ENCODE peak calls at places on chromosomes 12 and 14, in nine cellular contexts. One of them, this sample, is unnamed.

GRCh38 chr14:55869397-55870049 is 248.7 kb upstream of the PELI2 start:
- DNase-seq in left cardiac atrium: no peak
- DNase-seq in bronchial epithelial cell: peak
- DNase-seq in NCI-H226: no peak
- DNase-seq in fibroblast of the conjunctiva: no peak
- DNase-seq in ELF-1: no peak
- DNase-seq in EL: no peak
- DNase-seq in GM10248: no peak
- DNase-seq in astrocyte of the spinal cord: no peak
- DNase-seq in this sample: peak

GRCh38 chr14:104681689-104682074 is 7.7 kb upstream of the INF2 start:
- DNase-seq in left cardiac atrium: peak
- DNase-seq in bronchial epithelial cell: peak
- DNase-seq in NCI-H226: peak
- DNase-seq in fibroblast of the conjunctiva: peak
- DNase-seq in ELF-1: peak
- DNase-seq in EL: peak
- DNase-seq in GM10248: no peak
- DNase-seq in astrocyte of the spinal cord: peak
- DNase-seq in this sample: peak

GRCh38 chr12:57093412-57094193 is 4.7 kb downstream of the NAB2 start:
- DNase-seq in left cardiac atrium: peak
- DNase-seq in bronchial epithelial cell: peak
- DNase-seq in NCI-H226: no peak
- DNase-seq in fibroblast of the conjunctiva: peak
- DNase-seq in ELF-1: peak
- DNase-seq in EL: peak
- DNase-seq in GM10248: peak
- DNase-seq in astrocyte of the spinal cord: peak
- DNase-seq in this sample: peak

GRCh38 chr14:101363261-101363555 is 198.1 kb upstream of the DIO3 start:
- DNase-seq in left cardiac atrium: no peak
- DNase-seq in bronchial epithelial cell: no peak
- DNase-seq in NCI-H226: no peak
- DNase-seq in fibroblast of the conjunctiva: no peak
- DNase-seq in ELF-1: no peak
- DNase-seq in EL: no peak
- DNase-seq in GM10248: no peak
- DNase-seq in astrocyte of the spinal cord: no peak
- DNase-seq in this sample: no peak

GRCh38 chr14:51581017-51581881 is 70.5 kb upstream of the FRMD6 start:
- DNase-seq in left cardiac atrium: no peak
- DNase-seq in bronchial epithelial cell: peak
- DNase-seq in NCI-H226: peak
- DNase-seq in fibroblast of the conjunctiva: no peak
- DNase-seq in ELF-1: no peak
- DNase-seq in EL: peak
- DNase-seq in GM10248: no peak
- DNase-seq in astrocyte of the spinal cord: peak
- DNase-seq in this sample: peak

GRCh38 chr12:109999983-110000505 is 814 bp downstream of the ANKRD13A start:
- DNase-seq in left cardiac atrium: no peak
- DNase-seq in bronchial epithelial cell: no peak
- DNase-seq in NCI-H226: no peak
- DNase-seq in fibroblast of the conjunctiva: no peak
- DNase-seq in ELF-1: peak
- DNase-seq in EL: peak
- DNase-seq in GM10248: no peak
- DNase-seq in astrocyte of the spinal cord: peak
- DNase-seq in this sample: peak

GRCh38 chr14:96261053-96261452 is 5.0 kb downstream of the BDKRB1 start:
- DNase-seq in left cardiac atrium: no peak
- DNase-seq in bronchial epithelial cell: no peak
- DNase-seq in NCI-H226: no peak
- DNase-seq in fibroblast of the conjunctiva: no peak
- DNase-seq in ELF-1: no peak
- DNase-seq in EL: no peak
- DNase-seq in GM10248: no peak
- DNase-seq in astrocyte of the spinal cord: no peak
- DNase-seq in this sample: no peak

GRCh38 chr14:56709201-56709600 is 101.1 kb downstream of the OTX2 start:
- DNase-seq in left cardiac atrium: no peak
- DNase-seq in bronchial epithelial cell: no peak
- DNase-seq in NCI-H226: no peak
- DNase-seq in fibroblast of the conjunctiva: no peak
- DNase-seq in ELF-1: no peak
- DNase-seq in EL: no peak
- DNase-seq in GM10248: no peak
- DNase-seq in astrocyte of the spinal cord: no peak
- DNase-seq in this sample: no peak

GRCh38 chr12:106893451-106893850 is 62.3 kb upstream of the TMEM263 start:
- DNase-seq in left cardiac atrium: no peak
- DNase-seq in bronchial epithelial cell: no peak
- DNase-seq in NCI-H226: no peak
- DNase-seq in fibroblast of the conjunctiva: no peak
- DNase-seq in ELF-1: no peak
- DNase-seq in EL: peak
- DNase-seq in GM10248: no peak
- DNase-seq in astrocyte of the spinal cord: no peak
- DNase-seq in this sample: peak

This sample was measured in fibroblast of lung.